ENCODE peak calls at places on chromosomes 2 and 18, in seven cellular contexts. L is iris pigment epithelial cell; U is stimulated activated naive B cell treated with anti-CD40 and anti-IgM and Interleukin-4, amounts not matched to agents 10 μg/mL and 1 μg/mL and 100 μg/mL, for 72 hours; Q is stimulated activated CD8-positive, alpha-beta memory T cell treated with anti-CD3 and anti-CD28 coated beads, Interleukin-15, amount 100 ng/mL, for 24 hours; N is T-helper 2 cell; H is activated CD8-positive, alpha-beta memory T cell treated with anti-CD3 and anti-CD28 coated beads, Interleukin-2, amount 50 U/mL, for 48 hours; I is activated T-helper 9 cell treated with anti-CD3 and anti-CD28 coated beads, Interleukin-2, amount 50 U/mL, for 16 hours. X is an unnamed sample.

GRCh38 chr2:105600037-105600442 is 144.7 kb upstream of the NCK2 start:
- DNase-seq in L (no peak), U (no peak), Q (no peak), N (no peak), H (no peak), I (no peak), X (no peak)

GRCh38 chr18:7177131-7177744 is 53.7 kb upstream of the LRRC30 start:
- DNase-seq in L (peak; percentile 88), U (peak; percentile 2), Q (no peak), N (peak; percentile 11), H (no peak), I (no peak), X (no peak)

GRCh38 chr2:30947686-30948085 is 140.4 kb upstream of the CAPN13 start:
- DNase-seq in L (no peak), U (no peak), Q (no peak), N (no peak), H (no peak), I (no peak), X (no peak)

GRCh38 chr18:58868440-58868839 is 3.8 kb downstream of the ZNF532 start:
- DNase-seq in L (no peak), U (no peak), Q (no peak), N (no peak), H (no peak), I (no peak), X (no peak)

GRCh38 chr2:209382775-209383174 is 41.1 kb upstream of the MAP2 start:
- DNase-seq in L (no peak), U (no peak), Q (no peak), N (no peak), H (no peak), I (no peak), X (no peak)

GRCh38 chr2:3492951-3493609 is 26.3 kb downstream of the ADI1 start:
- DNase-seq in L (peak; percentile 95), U (no peak), Q (no peak), N (no peak), H (peak; percentile 25), I (no peak), X (peak; percentile 90)

GRCh38 chr2:85893428-85894258 is 4.9 kb upstream of the ST3GAL5 start:
- DNase-seq in L (peak; percentile 56), U (no peak), Q (no peak), N (no peak), H (no peak), I (no peak), X (no peak)

GRCh38 chr2:12856934-12857660 is 140.4 kb downstream of the TRIB2 start:
- DNase-seq in L (peak; percentile 87), U (no peak), Q (no peak), N (peak; percentile 97), H (no peak), I (no peak), X (no peak)

GRCh38 chr18:75350440-75350839 is 77.1 kb downstream of the SMIM21 start:
- DNase-seq in L (no peak), U (no peak), Q (no peak), N (no peak), H (no peak), I (no peak), X (no peak)

GRCh38 chr2:152335016-152335850 is at the start of gene FMNL2:
- DNase-seq in L (peak; percentile 80), U (peak; percentile 64), Q (peak; percentile 13), N (peak; percentile 68), H (peak; percentile 80), I (no peak), X (peak; percentile 94)

GRCh38 chr2:189641565-189641964 is 19.7 kb upstream of the ASNSD1 start:
- DNase-seq in L (peak; percentile 54), U (no peak), Q (no peak), N (no peak), H (no peak), I (no peak), X (no peak)

GRCh38 chr2:160664603-160665145 is 171.1 kb upstream of the RBMS1 start:
- DNase-seq in L (no peak), U (no peak), Q (no peak), N (no peak), H (no peak), I (no peak), X (no peak)

GRCh38 chr18:35590935-35591334 is 9.4 kb downstream of the GALNT1 start:
- DNase-seq in L (no peak), U (no peak), Q (no peak), N (no peak), H (no peak), I (no peak), X (no peak)

GRCh38 chr2:221573430-221574230 is 1.5 kb upstream of the EPHA4 start:
- DNase-seq in L (peak; percentile 78), U (peak; percentile 66), Q (peak; percentile 81), N (peak; percentile 61), H (peak; percentile 95), I (peak; percentile 75), X (peak; percentile 95)

GRCh38 chr18:42183746-42184145 is 228.7 kb downstream of the PIK3C3 start:
- DNase-seq in L (peak; percentile 78), U (no peak), Q (no peak), N (no peak), H (no peak), I (no peak), X (no peak)

GRCh38 chr2:3982160-3982559 is 278.8 kb downstream of the DCDC2C start:
- DNase-seq in L (no peak), U (no peak), Q (no peak), N (no peak), H (no peak), I (no peak), X (no peak)

GRCh38 chr2:14632133-14632936 is at the start of gene LRATD1:
- DNase-seq in L (peak; percentile 87), U (no peak), Q (no peak), N (peak; percentile 19), H (peak; percentile 52), I (no peak), X (peak; percentile 92)

GRCh38 chr2:210955591-210955990 is 399.2 kb downstream of the CPS1 start:
- DNase-seq in L (peak; percentile 80), U (no peak), Q (no peak), N (no peak), H (no peak), I (no peak), X (no peak)

X was measured in mesenteric fat pad.